ENCODE peak calls at places on chromosome 20, in five cellular contexts. W is ovary, Y is cardiac fibroblast, X is bronchial epithelial cell, N is iPS DF 6.9. S is an unnamed sample.

GRCh38 chr20:7516631-7517051 is 423.6 kb downstream of the HAO1 start:
- DNase-seq in W (no peak), N (no peak), Y (no peak), X (no peak), S (no peak)

GRCh38 chr20:57059055-57059617 is 207.3 kb downstream of the BMP7 start:
- DNase-seq in Y (no peak), W (no peak), N (no peak), X (no peak), S (no peak)

GRCh38 chr20:9514461-9515210 is at the start of gene LAMP5:
- DNase-seq in X (peak; percentile 5), N (no peak), Y (peak; percentile 3), W (no peak), S (no peak)

GRCh38 chr20:50540620-50541605 is 30.7 kb downstream of the PTPN1 start:
- DNase-seq in X (peak; percentile 76), N (no peak), W (no peak), Y (peak; percentile 95), S (peak; percentile 64)

GRCh38 chr20:13771853-13772453 is 12.8 kb downstream of the ESF1 start:
- DNase-seq in X (peak; percentile 40), W (no peak), N (no peak), Y (peak; percentile 49), S (no peak)

GRCh38 chr20:58213112-58213511 is 15.3 kb downstream of the ANKRD60 start:
- DNase-seq in W (no peak), X (no peak), N (no peak), Y (no peak), S (no peak)

GRCh38 chr20:63538204-63539091 is 1.3 kb upstream of the PTK6 start:
- DNase-seq in X (peak; percentile 37), Y (no peak), W (no peak), N (no peak), S (no peak)

GRCh38 chr20:1440024-1440423 is 26.6 kb downstream of the NSFL1C start:
- DNase-seq in N (no peak), W (no peak), X (peak; percentile 52), Y (no peak), S (peak; percentile 29)

GRCh38 chr20:64109831-64110391 is 2.5 kb upstream of the NPBWR2 start:
- DNase-seq in Y (no peak), W (no peak), N (no peak), X (no peak), S (no peak)

GRCh38 chr20:58328836-58329235 is 19.3 kb downstream of the RAB22A start:
- DNase-seq in Y (no peak), X (no peak), N (no peak), W (no peak), S (no peak)

GRCh38 chr20:53736122-53736756 is 142.6 kb upstream of the ZNF217 start:
- DNase-seq in X (peak; percentile 62), N (no peak), Y (peak; percentile 23), W (no peak), S (peak; percentile 56)

GRCh38 chr20:64077876-64078551 is 1.3 kb downstream of the RGS19 start:
- DNase-seq in Y (no peak), X (no peak), W (no peak), N (no peak), S (no peak)

GRCh38 chr20:6533321-6533720 is 234.2 kb upstream of the BMP2 start:
- DNase-seq in W (no peak), X (no peak), Y (peak; percentile 21), N (no peak), S (no peak)

GRCh38 chr20:46364670-46365482 is 41.5 kb downstream of the ELMO2 start:
- DNase-seq in N (no peak), Y (no peak), W (no peak), X (no peak), S (no peak)

GRCh38 chr20:58150772-58151171 is 77.7 kb downstream of the ANKRD60 start:
- DNase-seq in X (no peak), N (peak; percentile 45), Y (no peak), W (no peak), S (no peak)

GRCh38 chr20:57879437-57880115 is 169.8 kb upstream of the PMEPA1 start:
- DNase-seq in Y (no peak), N (no peak), X (no peak), W (no peak), S (no peak)

GRCh38 chr20:4820833-4821518 is 99.3 kb downstream of the PRND start:
- DNase-seq in W (peak; percentile 43), N (no peak), X (peak; percentile 64), Y (peak; percentile 72), S (peak; percentile 44)

GRCh38 chr20:57432874-57433491 is 41.8 kb downstream of the RBM38 start:
- DNase-seq in W (peak; percentile 44), N (no peak), Y (peak; percentile 41), X (peak; percentile 21), S (peak; percentile 21)

GRCh38 chr20:3839328-3839727 is 7.3 kb upstream of the MAVS start:
- DNase-seq in X (no peak), N (no peak), W (no peak), Y (peak; percentile 34), S (no peak)

GRCh38 chr20:16485406-16485805 is 87.8 kb downstream of the KIF16B start:
- DNase-seq in N (no peak), X (peak; percentile 6), W (no peak), Y (no peak), S (no peak)

GRCh38 chr20:9978395-9979004 is 56.3 kb upstream of the ANKEF1 start:
- DNase-seq in Y (peak; percentile 93), X (peak; percentile 89), N (peak; percentile 50), W (peak; percentile 31), S (peak; percentile 86)

GRCh38 chr20:59778615-59779200 is 154.7 kb downstream of the SYCP2 start:
- DNase-seq in N (no peak), W (no peak), Y (no peak), X (no peak), S (no peak)

GRCh38 chr20:36017034-36017951 is 48.9 kb downstream of the CNBD2 start:
- DNase-seq in W (peak; percentile 60), N (no peak), Y (peak; percentile 87), X (peak; percentile 12), S (no peak)

GRCh38 chr20:57653910-57654309 is 33.7 kb upstream of the ZBP1 start:
- DNase-seq in N (no peak), Y (no peak), X (no peak), W (no peak), S (no peak)

GRCh38 chr20:53642196-53643030 is 48.8 kb upstream of the ZNF217 start:
- DNase-seq in X (peak; percentile 65), N (no peak), W (no peak), Y (peak; percentile 64), S (peak; percentile 68)

GRCh38 chr20:48745330-48745729 is 82.5 kb downstream of the PREX1 start:
- DNase-seq in Y (no peak), X (no peak), N (no peak), W (no peak), S (no peak)

GRCh38 chr20:35240083-35240913 is 13.8 kb downstream of the MMP24 start:
- DNase-seq in N (no peak), W (no peak), Y (no peak), X (no peak), S (no peak)

GRCh38 chr20:44701116-44701865 is 13.9 kb upstream of the CCN5 start:
- DNase-seq in N (no peak), X (no peak), Y (peak; percentile 64), W (peak; percentile 62), S (no peak)

GRCh38 chr20:25378189-25378883 is 12.3 kb downstream of the ABHD12 start:
- DNase-seq in X (no peak), N (no peak), Y (no peak), W (no peak), S (no peak)
- H3K4me3 ChIP-seq in X (no peak overlapping the region), N (no peak overlapping the region), Y (no peak overlapping the region), W (no peak overlapping the region), S (no peak overlapping the region)

GRCh38 chr20:12762725-12763124 is 246.0 kb upstream of the SPTLC3 start:
- DNase-seq in W (no peak), N (no peak), X (no peak), Y (no peak), S (peak; percentile 14)
- H3K4me3 ChIP-seq in W (no peak overlapping the region), N (no peak overlapping the region), X (no peak overlapping the region), Y (no peak overlapping the region), S (no peak overlapping the region)

GRCh38 chr20:62359491-62360121 is 7.5 kb downstream of the LAMA5 start:
- DNase-seq in N (no peak), X (no peak), W (peak; percentile 24), Y (peak; percentile 90), S (no peak)
- H3K4me3 ChIP-seq in N (no peak overlapping the region), X (no peak overlapping the region), W (no peak overlapping the region), Y (no peak overlapping the region), S (no peak overlapping the region)

GRCh38 chr20:47481330-47482216 is 20.1 kb upstream of the NCOA3 start:
- DNase-seq in X (peak; percentile 77), N (no peak), Y (no peak), W (no peak), S (peak; percentile 20)
- H3K4me3 ChIP-seq in X (no peak overlapping the region), N (no peak overlapping the region), Y (no peak overlapping the region), W (no peak overlapping the region), S (no peak overlapping the region)

GRCh38 chr20:37789408-37789807 is 95.6 kb downstream of the CTNNBL1 start:
- DNase-seq in N (no peak), X (no peak), Y (no peak), W (no peak), S (no peak)
- H3K4me3 ChIP-seq in N (no peak overlapping the region), X (no peak overlapping the region), Y (no peak overlapping the region), W (no peak overlapping the region), S (no peak overlapping the region)

S was measured in mammary epithelial cell.